ENCODE peak calls at places on chromosome 1, in five cellular contexts. S is T-helper 9 cell, M is A172, B is Caco-2, V is germinal center. I is an unnamed sample.

GRCh38 chr1:211642870-211643269 is 32.6 kb downstream of the NEK2 start:
- DNase-seq in M (no peak), S (no peak), V (no peak), B (peak; percentile 12), I (no peak)

GRCh38 chr1:53552981-53553733 is 94.0 kb downstream of the DMRTB1 start:
- DNase-seq in M (no peak), S (no peak), B (peak; percentile 11), V (no peak), I (peak; percentile 54)

GRCh38 chr1:15210651-15211390 is 36.2 kb upstream of the FHAD1 start:
- DNase-seq in V (no peak), M (no peak), S (no peak), B (no peak), I (no peak)

GRCh38 chr1:169711469-169712308 is at the start of gene SELL:
- DNase-seq in M (peak; percentile 72), S (peak; percentile 67), B (peak; percentile 74), V (peak; percentile 65), I (peak; percentile 64)

GRCh38 chr1:90922996-90923395 is 98.8 kb downstream of the ZNF644 start:
- DNase-seq in B (no peak), S (no peak), V (no peak), M (no peak), I (no peak)

GRCh38 chr1:172638885-172639831 is 19.7 kb upstream of the FASLG start:
- DNase-seq in M (peak; percentile 92), B (no peak), V (no peak), S (peak; percentile 35), I (peak; percentile 91)

GRCh38 chr1:155178441-155179106 is 4.9 kb downstream of the TRIM46 start:
- DNase-seq in M (no peak), V (no peak), S (no peak), B (no peak), I (no peak)

GRCh38 chr1:162310337-162310736 is 66.3 kb downstream of the SPATA46 start:
- DNase-seq in V (no peak), B (no peak), S (no peak), M (no peak), I (peak; percentile 53)

GRCh38 chr1:187509091-187509490 is 680.3 kb downstream of the PLA2G4A start:
- DNase-seq in V (no peak), M (peak; percentile 18), B (no peak), S (no peak), I (no peak)

GRCh38 chr1:231827337-231828105 is 200.9 kb downstream of the DISC1 start:
- DNase-seq in S (no peak), V (no peak), M (peak; percentile 98), B (no peak), I (peak; percentile 77)

GRCh38 chr1:51948491-51948915 is 42.0 kb downstream of the RAB3B start:
- DNase-seq in S (no peak), B (no peak), V (no peak), M (no peak), I (no peak)

GRCh38 chr1:215517441-215517891 is 49.6 kb upstream of the KCTD3 start:
- DNase-seq in M (peak; percentile 33), S (no peak), V (no peak), B (no peak), I (peak; percentile 68)

GRCh38 chr1:27589841-27590426 is 14.0 kb downstream of the AHDC1 start:
- DNase-seq in B (no peak), V (no peak), M (peak; percentile 81), S (no peak), I (peak; percentile 62)

I was measured in RPMI7951.